ENCODE peak calls at places on chromosomes 2 and 18, in nine cellular contexts. One of them, this sample, is unnamed. For H4K20me1 and H3K4me1, the result is how much of the 10 kb centered on the place peaks cover.

GRCh38 chr2:135590594-135591290 is 59.5 kb downstream of the R3HDM1 start:
- DNase-seq in PC-3: no peak
- DNase-seq in K562: no peak
- DNase-seq in SK-N-SH: no peak
- DNase-seq in mammary epithelial cell: no peak
- DNase-seq in neural progenitor cell: no peak
- DNase-seq in H1: no peak
- DNase-seq in GM23248: no peak
- DNase-seq in H9: no peak
- DNase-seq in this sample: peak

GRCh38 chr2:44479127-44479887 is 117.6 kb downstream of the CAMKMT start:
- DNase-seq in SK-N-SH: peak
- DNase-seq in mammary epithelial cell: peak
- DNase-seq in H1: peak
- DNase-seq in GM23248: peak
- DNase-seq in K562: peak
- DNase-seq in neural progenitor cell: peak
- DNase-seq in H9: peak
- DNase-seq in PC-3: peak
- DNase-seq in this sample: peak

GRCh38 chr2:136131484-136131960 is 13.6 kb upstream of the CXCR4 start:
- DNase-seq in K562: no peak
- DNase-seq in neural progenitor cell: no peak
- DNase-seq in GM23248: no peak
- DNase-seq in PC-3: no peak
- DNase-seq in SK-N-SH: no peak
- DNase-seq in H1: no peak
- DNase-seq in H9: no peak
- DNase-seq in mammary epithelial cell: no peak
- DNase-seq in this sample: peak

GRCh38 chr2:113132622-113133021 is 5.2 kb downstream of the IL1RN start:
- DNase-seq in SK-N-SH: no peak
- DNase-seq in GM23248: no peak
- DNase-seq in mammary epithelial cell: no peak
- DNase-seq in H9: no peak
- DNase-seq in H1: no peak
- DNase-seq in neural progenitor cell: no peak
- DNase-seq in PC-3: no peak
- DNase-seq in K562: no peak
- DNase-seq in this sample: no peak

GRCh38 chr2:154692927-154693326 is 5.6 kb upstream of the KCNJ3 start:
- DNase-seq in H1: no peak
- DNase-seq in neural progenitor cell: no peak
- DNase-seq in PC-3: peak
- DNase-seq in GM23248: peak
- DNase-seq in H9: no peak
- DNase-seq in SK-N-SH: no peak
- DNase-seq in mammary epithelial cell: peak
- DNase-seq in K562: no peak
- DNase-seq in this sample: no peak

GRCh38 chr2:221572821-221573429 is 821 bp upstream of the EPHA4 start:
- DNase-seq in mammary epithelial cell: peak
- DNase-seq in SK-N-SH: no peak
- DNase-seq in neural progenitor cell: peak
- DNase-seq in PC-3: peak
- DNase-seq in H1: no peak
- DNase-seq in K562: no peak
- DNase-seq in GM23248: peak
- DNase-seq in H9: peak
- DNase-seq in this sample: no peak

GRCh38 chr2:31381601-31382000 is 32.9 kb downstream of the XDH start:
- DNase-seq in H9: no peak
- DNase-seq in K562: no peak
- DNase-seq in PC-3: no peak
- DNase-seq in GM23248: no peak
- DNase-seq in H1: no peak
- DNase-seq in neural progenitor cell: no peak
- DNase-seq in SK-N-SH: no peak
- DNase-seq in mammary epithelial cell: no peak
- DNase-seq in this sample: no peak

GRCh38 chr2:95374916-95375471 is 27.5 kb upstream of the FAHD2A start:
- DNase-seq in neural progenitor cell: no peak
- DNase-seq in K562: no peak
- DNase-seq in GM23248: peak
- DNase-seq in H1: no peak
- DNase-seq in SK-N-SH: no peak
- DNase-seq in PC-3: no peak
- DNase-seq in H9: peak
- DNase-seq in mammary epithelial cell: no peak
- DNase-seq in this sample: peak

GRCh38 chr18:51097046-51097822 is 67.2 kb downstream of the SMAD4 start:
- DNase-seq in mammary epithelial cell: no peak
- DNase-seq in neural progenitor cell: no peak
- DNase-seq in PC-3: no peak
- DNase-seq in GM23248: no peak
- DNase-seq in H9: no peak
- DNase-seq in SK-N-SH: no peak
- DNase-seq in H1: no peak
- DNase-seq in K562: no peak
- DNase-seq in this sample: no peak

DNA sequence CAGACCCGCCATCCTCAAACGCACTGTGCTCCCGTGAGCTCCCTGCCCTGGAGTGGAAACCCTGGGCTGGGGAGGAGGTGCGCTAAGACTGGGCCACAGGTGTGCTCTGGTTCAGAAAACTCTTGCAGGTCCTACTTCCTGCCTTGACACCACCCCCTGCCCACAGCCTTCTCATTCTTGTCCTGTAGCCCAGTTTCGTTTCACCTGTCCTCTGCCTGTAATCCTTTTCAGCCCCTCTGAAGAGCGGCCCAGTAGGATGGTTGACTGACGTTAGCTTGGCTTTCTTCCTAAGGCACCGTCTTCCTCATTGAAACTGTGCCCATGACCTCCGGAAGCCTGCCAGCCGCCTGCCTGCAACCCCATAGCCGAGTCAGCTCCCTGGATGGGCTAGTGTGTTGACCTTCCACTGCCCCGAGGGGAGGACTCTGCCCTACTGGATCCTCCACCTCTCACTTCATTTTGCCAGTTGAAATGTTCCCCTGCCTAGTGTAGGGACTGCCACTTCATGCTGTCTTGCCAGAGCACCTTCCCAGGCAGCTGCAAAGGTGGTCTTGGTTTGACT is 116.9 kb downstream of the AGAP1 start:
- DNase-seq in K562: no peak
- DNase-seq in neural progenitor cell: no peak
- DNase-seq in PC-3: no peak
- DNase-seq in H9: no peak
- DNase-seq in mammary epithelial cell: no peak
- DNase-seq in GM23248: no peak
- DNase-seq in H1: no peak
- DNase-seq in SK-N-SH: no peak
- DNase-seq in this sample: no peak
- H4K20me1 ChIP-seq in K562: under half
- H4K20me1 ChIP-seq in neural progenitor cell: half or more
- H4K20me1 ChIP-seq in PC-3: under half
- H4K20me1 ChIP-seq in H9: under half
- H4K20me1 ChIP-seq in mammary epithelial cell: under half
- H4K20me1 ChIP-seq in GM23248: under half
- H4K20me1 ChIP-seq in H1: under half
- H4K20me1 ChIP-seq in SK-N-SH: under half
- H4K20me1 ChIP-seq in this sample: under half

GRCh38 chr2:219689676-219690628 is 62.5 kb downstream of the SLC4A3 start:
- DNase-seq in mammary epithelial cell: peak
- DNase-seq in H9: peak
- DNase-seq in SK-N-SH: peak
- DNase-seq in K562: peak
- DNase-seq in PC-3: peak
- DNase-seq in GM23248: peak
- DNase-seq in neural progenitor cell: peak
- DNase-seq in H1: no peak
- DNase-seq in this sample: peak

GRCh38 chr2:219687882-219688559 is 60.6 kb downstream of the SLC4A3 start:
- DNase-seq in GM23248: no peak
- DNase-seq in mammary epithelial cell: peak
- DNase-seq in neural progenitor cell: no peak
- DNase-seq in K562: no peak
- DNase-seq in H9: peak
- DNase-seq in PC-3: peak
- DNase-seq in H1: no peak
- DNase-seq in SK-N-SH: no peak
- DNase-seq in this sample: no peak

GRCh38 chr2:219691551-219691950 is 64.1 kb downstream of the SLC4A3 start:
- DNase-seq in neural progenitor cell: no peak
- DNase-seq in H9: no peak
- DNase-seq in H1: no peak
- DNase-seq in SK-N-SH: no peak
- DNase-seq in mammary epithelial cell: no peak
- DNase-seq in GM23248: no peak
- DNase-seq in K562: no peak
- DNase-seq in PC-3: no peak
- DNase-seq in this sample: no peak

GRCh38 chr2:219687266-219687665 is 59.8 kb downstream of the SLC4A3 start:
- DNase-seq in H1: no peak
- DNase-seq in K562: no peak
- DNase-seq in PC-3: peak
- DNase-seq in SK-N-SH: no peak
- DNase-seq in neural progenitor cell: no peak
- DNase-seq in mammary epithelial cell: peak
- DNase-seq in H9: no peak
- DNase-seq in GM23248: peak
- DNase-seq in this sample: no peak

DNA sequence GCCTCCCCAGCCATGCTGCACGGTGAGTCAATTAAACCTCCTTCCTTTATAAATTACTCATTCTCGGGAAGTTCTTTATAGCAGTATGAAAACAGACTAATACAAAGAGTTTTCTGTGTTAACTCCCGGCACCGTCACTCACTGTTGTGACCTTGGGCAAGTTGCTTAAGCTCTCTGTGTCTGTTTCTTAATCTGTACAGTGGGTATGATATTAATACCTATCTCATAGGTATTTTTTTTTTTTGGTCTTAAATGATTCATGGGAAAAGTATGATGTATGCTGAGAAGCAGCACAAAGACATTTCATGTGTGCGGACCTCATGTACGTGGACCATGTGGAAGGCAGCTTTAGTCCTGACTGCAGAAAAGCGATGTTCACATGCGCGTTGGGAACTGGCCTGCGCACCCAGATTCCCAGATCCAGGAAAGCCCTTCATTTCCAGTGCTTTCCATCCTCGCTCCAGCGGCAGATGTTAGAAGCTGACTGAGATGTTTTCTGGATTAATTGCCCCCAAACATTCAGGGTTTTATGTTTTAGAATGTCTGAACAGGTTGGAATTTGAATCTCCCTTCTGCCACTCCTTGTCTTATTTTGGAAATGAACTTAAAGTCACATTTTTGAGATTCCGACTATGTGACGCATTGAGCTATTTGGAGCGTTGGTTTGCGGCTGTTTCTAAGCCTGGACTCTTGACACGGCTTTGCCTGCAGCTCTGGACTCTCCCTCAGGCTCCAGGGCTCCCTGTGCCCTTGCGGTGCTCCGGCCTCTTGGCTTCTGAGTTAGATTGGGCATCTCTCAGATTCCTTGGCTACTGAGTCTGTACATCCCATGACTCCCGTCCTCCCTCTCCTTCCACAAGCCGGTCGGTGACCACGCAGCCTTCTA is 61.4 kb downstream of the SLC4A3 start:
- DNase-seq in PC-3: peak
- DNase-seq in SK-N-SH: no peak
- DNase-seq in H1: no peak
- DNase-seq in H9: no peak
- DNase-seq in K562: no peak
- DNase-seq in GM23248: peak
- DNase-seq in neural progenitor cell: no peak
- DNase-seq in mammary epithelial cell: peak
- DNase-seq in this sample: no peak
- H3K4me1 ChIP-seq in PC-3: half or more
- H3K4me1 ChIP-seq in SK-N-SH: under half
- H3K4me1 ChIP-seq in H1: under half
- H3K4me1 ChIP-seq in H9: under half
- H3K4me1 ChIP-seq in K562: under half
- H3K4me1 ChIP-seq in GM23248: under half
- H3K4me1 ChIP-seq in neural progenitor cell: under half
- H3K4me1 ChIP-seq in mammary epithelial cell: half or more
- H3K4me1 ChIP-seq in this sample: under half

DNA sequence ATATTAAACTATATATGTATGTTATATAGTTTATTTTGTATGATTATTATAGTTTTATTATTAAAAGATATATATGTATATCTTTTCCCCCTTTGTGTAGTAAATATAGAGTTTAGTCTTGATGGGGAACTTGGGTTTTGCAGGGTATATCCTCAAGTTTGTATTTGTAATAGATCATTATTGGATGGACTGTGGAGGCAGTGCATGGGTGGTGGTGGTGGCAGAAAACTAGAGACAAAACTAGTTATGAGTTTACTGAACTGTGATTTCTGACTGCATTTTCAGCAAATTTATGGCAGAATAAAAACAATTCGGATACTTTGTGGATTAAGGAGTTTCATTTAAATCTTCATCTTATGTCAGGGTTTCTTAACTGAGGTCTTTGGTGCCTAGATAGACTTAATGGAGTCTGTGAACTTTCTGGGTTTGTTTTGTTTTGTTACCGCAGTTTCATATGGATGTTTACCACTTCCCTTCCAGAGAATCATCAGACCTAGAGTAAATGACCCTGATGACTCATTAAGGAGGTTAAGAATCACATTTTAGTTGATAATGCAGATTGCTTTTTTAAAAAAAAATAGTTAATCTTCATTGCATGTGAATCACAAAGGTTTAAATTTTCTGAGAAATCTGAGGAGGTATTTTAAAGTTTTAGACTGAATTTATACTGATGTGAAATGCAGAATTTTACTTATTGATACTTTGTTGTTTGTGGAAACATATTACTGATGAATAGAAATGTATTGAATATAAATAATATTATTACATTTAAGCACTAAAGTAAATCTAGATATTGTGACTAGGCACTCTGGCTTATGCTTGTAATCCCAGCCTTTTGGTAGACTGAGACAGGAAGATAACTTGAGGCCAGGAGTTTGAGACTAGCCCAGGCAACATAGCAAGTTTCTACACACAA is 14.5 kb downstream of the EPC2 start:
- DNase-seq in SK-N-SH: no peak
- DNase-seq in H9: no peak
- DNase-seq in H1: no peak
- DNase-seq in PC-3: peak
- DNase-seq in mammary epithelial cell: peak
- DNase-seq in K562: no peak
- DNase-seq in neural progenitor cell: no peak
- DNase-seq in GM23248: peak
- DNase-seq in this sample: no peak
- H3K9ac ChIP-seq in SK-N-SH: no peak
- H3K9ac ChIP-seq in H9: no peak
- H3K9ac ChIP-seq in H1: no peak
- H3K9ac ChIP-seq in PC-3: no peak
- H3K9ac ChIP-seq in mammary epithelial cell: no peak
- H3K9ac ChIP-seq in K562: no peak
- H3K9ac ChIP-seq in neural progenitor cell: no peak
- H3K9ac ChIP-seq in GM23248: no peak
- H3K9ac ChIP-seq in this sample: no peak

DNA sequence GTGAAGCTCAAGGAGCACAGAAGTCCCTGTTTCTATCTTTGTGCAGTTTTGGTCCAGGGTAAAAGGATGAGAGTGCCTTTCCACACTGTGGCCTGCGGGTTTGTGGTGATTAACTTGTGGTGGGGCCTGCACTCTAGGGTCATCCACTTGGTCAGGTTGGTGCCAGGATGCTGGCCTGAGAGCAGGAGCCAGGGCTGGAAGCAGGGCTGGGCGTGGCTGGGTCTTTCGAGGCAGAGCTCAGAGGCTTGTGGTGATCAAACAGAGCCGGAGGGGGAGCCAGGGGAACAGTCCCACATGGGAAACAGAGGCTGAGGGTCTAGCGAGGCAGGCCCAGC is 28.4 kb downstream of the TCF7L1 start:
- DNase-seq in K562: no peak
- DNase-seq in SK-N-SH: no peak
- DNase-seq in H1: no peak
- DNase-seq in neural progenitor cell: no peak
- DNase-seq in PC-3: no peak
- DNase-seq in mammary epithelial cell: no peak
- DNase-seq in GM23248: peak
- DNase-seq in H9: no peak
- DNase-seq in this sample: no peak
- H4K20me1 ChIP-seq in K562: under half
- H4K20me1 ChIP-seq in SK-N-SH: under half
- H4K20me1 ChIP-seq in H1: half or more
- H4K20me1 ChIP-seq in neural progenitor cell: half or more
- H4K20me1 ChIP-seq in PC-3: under half
- H4K20me1 ChIP-seq in mammary epithelial cell: under half
- H4K20me1 ChIP-seq in GM23248: under half
- H4K20me1 ChIP-seq in H9: under half
- H4K20me1 ChIP-seq in this sample: under half

This sample was measured in DND-41.